ENCODE peak calls at places on chromosomes 13 and 19, in four cellular contexts. Z is GM23338, U is PC-9, N is neural progenitor cell. C is an unnamed sample.

GRCh38 chr13:87128006-87128405 is 543.2 kb upstream of the SLITRK5 start:
- DNase-seq in Z (peak; percentile 85), U (no peak), N (peak; percentile 90), C (no peak)

GRCh38 chr13:88802886-88803285 is 1131.7 kb downstream of the SLITRK5 start:
- DNase-seq in Z (no peak), U (no peak), N (no peak), C (no peak)

GRCh38 chr19:55670280-55671053 is 4.6 kb upstream of the EPN1 start:
- DNase-seq in Z (no peak), U (no peak), N (peak; percentile 27), C (no peak)

GRCh38 chr13:62387642-62388041 is 972.0 kb upstream of the PCDH20 start:
- DNase-seq in Z (peak; percentile 51), U (no peak), N (peak; percentile 24), C (no peak)

GRCh38 chr19:13008926-13009787 is 13.9 kb downstream of the NFIX start:
- DNase-seq in Z (peak; percentile 68), U (no peak), N (no peak), C (peak; percentile 51)

GRCh38 chr13:53045110-53045509 is 16.5 kb downstream of the OLFM4 start:
- DNase-seq in Z (no peak), U (no peak), N (no peak), C (no peak)

GRCh38 chr19:56253737-56254136 is 18.8 kb upstream of the EDDM13 start:
- DNase-seq in Z (peak; percentile 46), U (no peak), N (peak; percentile 56), C (peak; percentile 42)

GRCh38 chr13:87884874-87885273 is 213.7 kb downstream of the SLITRK5 start:
- DNase-seq in Z (peak; percentile 40), U (no peak), N (peak; percentile 43), C (no peak)

GRCh38 chr19:54189020-54189667 is at the start of gene MBOAT7:
- DNase-seq in Z (no peak), U (no peak), N (no peak), C (no peak)

GRCh38 chr19:8695501-8695900 is 3.1 kb downstream of the ACTL9 start:
- DNase-seq in Z (no peak), U (no peak), N (no peak), C (no peak)

GRCh38 chr13:40539954-40540706 is 126.3 kb downstream of the FOXO1 start:
- DNase-seq in Z (peak; percentile 83), U (peak; percentile 46), N (peak; percentile 21), C (peak; percentile 53)

GRCh38 chr19:43560687-43561086 is 14.6 kb downstream of the XRCC1 start:
- DNase-seq in Z (peak; percentile 40), U (no peak), N (no peak), C (no peak)

GRCh38 chr13:63110431-63110830 is 1694.8 kb upstream of the PCDH20 start:
- DNase-seq in Z (no peak), U (no peak), N (no peak), C (no peak)

GRCh38 chr19:53865523-53865917 is 2.2 kb upstream of the MYADM start:
- DNase-seq in Z (no peak), U (no peak), N (peak; percentile 37), C (no peak)

GRCh38 chr19:418761-419632 is 10.1 kb upstream of the C2CD4C start:
- DNase-seq in Z (no peak), U (no peak), N (no peak), C (no peak)

GRCh38 chr13:107669356-107669755 is 546.0 kb downstream of the LIG4 start:
- DNase-seq in Z (no peak), U (no peak), N (no peak), C (peak; percentile 41)

GRCh38 chr19:281156-281853 is 9.9 kb downstream of the PLPP2 start:
- DNase-seq in Z (no peak), U (no peak), N (peak; percentile 23), C (no peak)

GRCh38 chr13:76440568-76440967 is 445.6 kb downstream of the KCTD12 start:
- DNase-seq in Z (no peak), U (no peak), N (no peak), C (no peak)

GRCh38 chr19:7769171-7769570 is 6.1 kb downstream of the CLEC4M start:
- DNase-seq in Z (no peak), U (no peak), N (no peak), C (no peak)

GRCh38 chr19:32041681-32042292 is 303.6 kb upstream of the ZNF507 start:
- DNase-seq in Z (peak; percentile 74), U (no peak), N (peak; percentile 77), C (peak; percentile 29)

GRCh38 chr19:1764293-1764683 is 11.0 kb downstream of the ONECUT3 start:
- DNase-seq in Z (no peak), U (no peak), N (no peak), C (no peak)

GRCh38 chr19:29239220-29239776 is 26.3 kb upstream of the UQCRFS1 start:
- DNase-seq in Z (no peak), U (no peak), N (no peak), C (no peak)

GRCh38 chr19:17605117-17605516 is 49.7 kb downstream of the COLGALT1 start:
- DNase-seq in Z (no peak), U (no peak), N (no peak), C (no peak)

GRCh38 chr19:55702131-55702627 is 27.2 kb downstream of the EPN1 start:
- DNase-seq in Z (peak; percentile 22), U (no peak), N (no peak), C (no peak)

GRCh38 chr13:102225892-102226291 is 176.0 kb downstream of the FGF14 start:
- DNase-seq in Z (no peak), U (no peak), N (no peak), C (no peak)
- H3K4me3 ChIP-seq in Z (no peak overlapping the region), U (no peak overlapping the region), N (no peak overlapping the region), C (no peak overlapping the region)

GRCh38 chr13:99990045-99990977 is 8.7 kb downstream of the ZIC2 start:
- DNase-seq in Z (peak; percentile 63), U (no peak), N (peak; percentile 63), C (no peak)
- TF ChIP-seq EZH2 in Z (no peak), U (no peak), N (no peak), C (peak; percentile 26)

GRCh38 chr19:38737921-38738731 is 6.1 kb downstream of the CAPN12 start:
- DNase-seq in Z (no peak), U (no peak), N (no peak), C (peak; percentile 0)
- TF ChIP-seq CTCF in Z (no peak), U (no peak), N (no peak), C (no peak)

GRCh38 chr19:10431943-10432735 is 11.8 kb downstream of the PDE4A start:
- DNase-seq in Z (peak; percentile 60), U (peak; percentile 60), N (peak; percentile 73), C (no peak)
- H3K4me3 ChIP-seq in Z (peak overlapping the region; percentile 50), U (peak overlapping the region; percentile 43), N (peak overlapping the region; percentile 40), C (no peak overlapping the region)

GRCh38 chr13:111037838-111038397 is 77.2 kb upstream of the ARHGEF7 start:
- DNase-seq in Z (peak; percentile 4), U (no peak), N (no peak), C (no peak)
- TF ChIP-seq EZH2 in Z (no peak), U (no peak), N (no peak), C (peak; percentile 53)

GRCh38 chr19:50459638-50460037 is 16.7 kb upstream of the EMC10 start:
- DNase-seq in Z (no peak), U (no peak), N (no peak), C (no peak)

GRCh38 chr19:50462970-50463369 is 13.3 kb upstream of the EMC10 start:
- DNase-seq in Z (no peak), U (no peak), N (no peak), C (no peak)

GRCh38 chr19:50459067-50459456 is 17.2 kb upstream of the EMC10 start:
- DNase-seq in Z (no peak), U (no peak), N (no peak), C (no peak)

GRCh38 chr19:50460161-50460765 is 16.0 kb upstream of the EMC10 start:
- DNase-seq in Z (peak; percentile 25), U (peak; percentile 35), N (no peak), C (no peak)

GRCh38 chr19:50461066-50461875 is 15.0 kb upstream of the EMC10 start:
- DNase-seq in Z (peak; percentile 86), U (peak; percentile 65), N (peak; percentile 87), C (peak; percentile 42)
- TF ChIP-seq CTCF in Z (peak; percentile 97), U (peak; percentile 90), N (peak; percentile 82), C (peak; percentile 86)

DNA sequence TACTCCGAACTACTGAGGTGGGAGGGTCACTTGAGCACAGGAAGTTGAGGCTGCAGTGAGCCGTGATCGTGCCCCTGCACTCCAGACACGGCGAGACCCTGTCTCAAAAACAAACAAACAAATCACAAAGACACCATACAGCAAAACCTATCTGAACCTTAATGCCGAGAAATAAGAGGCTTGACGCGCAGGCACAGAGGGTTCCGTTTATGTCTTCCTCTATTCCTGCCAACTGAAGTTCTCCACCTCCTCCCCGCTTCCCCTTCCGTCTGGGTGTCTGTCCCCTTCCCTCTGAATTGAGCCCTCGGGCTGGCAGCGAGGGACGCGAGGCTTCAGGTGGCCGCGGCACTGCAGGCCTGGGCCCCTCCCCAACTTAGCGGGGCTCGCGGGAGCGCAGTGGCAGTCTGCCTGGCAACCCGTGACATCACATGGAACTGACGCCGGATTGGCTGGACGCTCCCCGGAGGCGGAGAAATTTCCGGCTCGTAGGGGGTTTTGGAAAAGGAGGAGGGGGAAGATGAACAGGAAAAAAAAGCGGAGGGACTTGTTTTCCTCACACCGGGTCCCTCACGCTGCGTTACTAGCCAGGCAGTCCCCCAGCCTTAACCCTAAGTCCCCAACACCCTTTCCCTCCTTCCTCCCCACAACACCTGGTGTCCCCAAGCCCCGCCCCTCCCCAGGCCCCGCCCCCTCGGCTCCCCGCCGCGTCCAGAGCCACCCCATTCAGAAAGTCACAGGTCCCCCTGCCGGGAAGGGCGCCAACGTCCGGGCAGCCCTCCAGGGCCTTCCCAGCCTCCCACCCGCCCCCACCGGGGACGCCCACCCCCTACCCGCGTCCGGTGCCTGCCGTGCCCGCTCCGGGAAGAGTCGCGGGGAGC is 1.1 kb upstream of the MYBPC2 start:
- DNase-seq in Z (peak; percentile 93), U (peak; percentile 88), N (peak; percentile 93), C (peak; percentile 60)
- H3K4me3 ChIP-seq in Z (peak overlapping the region; percentile 84), U (peak overlapping the region; percentile 51), N (peak overlapping the region; percentile 68), C (peak overlapping the region; percentile 47)

DNA sequence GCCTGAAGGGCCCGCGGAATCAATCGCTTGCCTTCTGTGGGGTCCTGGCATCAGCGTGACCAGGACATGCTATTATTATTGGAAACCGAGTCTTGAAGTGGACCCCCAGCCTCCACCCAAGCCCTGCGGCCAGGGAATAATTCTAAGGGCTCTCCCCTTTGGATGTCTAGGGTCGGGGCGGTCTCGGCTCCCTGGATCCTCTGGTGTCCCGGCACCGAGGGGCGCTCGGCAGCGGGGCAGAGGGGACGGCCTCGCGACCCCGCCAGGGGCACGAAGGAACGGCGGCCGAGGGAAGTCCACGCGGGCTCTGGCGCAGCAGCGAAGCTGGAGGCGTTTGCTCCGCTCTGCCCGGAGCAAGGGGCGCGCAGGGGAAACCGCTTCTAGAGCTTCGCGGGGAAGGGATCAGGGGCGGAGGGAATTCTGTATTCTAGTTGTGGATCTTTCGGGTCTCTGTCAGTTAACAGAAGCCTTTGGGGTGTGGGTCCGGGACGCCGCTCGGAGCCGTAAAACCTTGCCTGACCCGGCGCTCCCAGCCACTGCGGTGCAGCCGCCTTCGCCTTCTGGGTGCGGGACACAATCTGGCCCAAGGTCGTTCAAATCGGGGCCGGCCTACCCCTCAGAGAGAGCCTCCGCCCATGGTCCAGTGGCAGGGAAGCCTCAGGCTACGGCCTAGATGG is 118.2 kb downstream of the KCNRG start:
- DNase-seq in Z (peak; percentile 69), U (no peak), N (peak; percentile 49), C (no peak)
- TF ChIP-seq EZH2 in Z (peak; percentile 43), U (no peak), N (peak; percentile 95), C (no peak)

GRCh38 chr19:4374451-4375163 is 25.7 kb downstream of the SH3GL1 start:
- DNase-seq in Z (no peak), U (peak; percentile 87), N (no peak), C (peak; percentile 74)
- TF ChIP-seq CTCF in Z (peak; percentile 24), U (peak; percentile 23), N (no peak), C (peak; percentile 26)

C was measured in mammary epithelial cell.